ENCODE peak calls at places on chromosome 17, in ten cellular contexts. B is lung; D is SJCRH30; F is epithelial cell of esophagus; H is GM12864; L is ovary; V is uterus; N is naive thymus-derived CD4-positive, alpha-beta T cell; E is skeletal muscle cell; G is kidney epithelial cell. K is an unnamed sample.

GRCh38 chr17:60372790-60373483 is 19.0 kb downstream of the USP32 start:
- DNase-seq in B (no peak), D (no peak), F (peak), H (no peak), L (no peak), V (no peak), N (no peak), E (no peak), G (peak), K (peak)

GRCh38 chr17:10278218-10278617 is 79.8 kb upstream of the GAS7 start:
- DNase-seq in B (no peak), D (no peak), F (no peak), H (no peak), L (no peak), V (no peak), N (no peak), E (no peak), G (no peak), K (no peak)

GRCh38 chr17:78175643-78175981 is 7.2 kb downstream of the SYNGR2 start:
- DNase-seq in B (no peak), D (no peak), F (no peak), H (no peak), L (no peak), V (no peak), N (no peak), E (no peak), G (no peak), K (no peak)

GRCh38 chr17:49573510-49574282 is 2.0 kb upstream of the NXPH3 start:
- DNase-seq in B (no peak), D (no peak), F (no peak), H (no peak), L (no peak), V (no peak), N (no peak), E (no peak), G (no peak), K (no peak)

GRCh38 chr17:73189417-73190099 is 3.3 kb upstream of the COG1 start:
- DNase-seq in B (no peak), D (peak), F (peak), H (no peak), L (no peak), V (no peak), N (no peak), E (no peak), G (peak), K (peak)

GRCh38 chr17:27978689-27979175 is 63.7 kb upstream of the NLK start:
- DNase-seq in B (no peak), D (no peak), F (no peak), H (no peak), L (no peak), V (no peak), N (no peak), E (no peak), G (no peak), K (no peak)

GRCh38 chr17:40680998-40681397 is 16.0 kb upstream of the KRT222 start:
- DNase-seq in B (no peak), D (no peak), F (no peak), H (no peak), L (no peak), V (no peak), N (no peak), E (no peak), G (no peak), K (no peak)

GRCh38 chr17:37050905-37051304 is 102.2 kb downstream of the AATF start:
- DNase-seq in B (no peak), D (no peak), F (peak), H (no peak), L (no peak), V (no peak), N (no peak), E (no peak), G (peak), K (peak)

GRCh38 chr17:79843917-79844815 is 4.9 kb upstream of the CBX4 start:
- DNase-seq in B (no peak), D (peak), F (peak), H (no peak), L (peak), V (no peak), N (no peak), E (no peak), G (no peak), K (peak)

GRCh38 chr17:73759324-73760185 is 115.3 kb upstream of the SDK2 start:
- DNase-seq in B (no peak), D (peak), F (no peak), H (no peak), L (no peak), V (no peak), N (no peak), E (no peak), G (no peak), K (no peak)

GRCh38 chr17:72189781-72190593 is 69.2 kb downstream of the SOX9 start:
- DNase-seq in B (no peak), D (no peak), F (no peak), H (no peak), L (no peak), V (no peak), N (no peak), E (no peak), G (no peak), K (no peak)

GRCh38 chr17:39063681-39064069 is 87.8 kb downstream of the PLXDC1 start:
- DNase-seq in B (no peak), D (no peak), F (no peak), H (no peak), L (no peak), V (no peak), N (no peak), E (no peak), G (no peak), K (no peak)

GRCh38 chr17:70357196-70357595 is 187.9 kb downstream of the KCNJ2 start:
- DNase-seq in B (no peak), D (no peak), F (no peak), H (no peak), L (no peak), V (no peak), N (no peak), E (peak), G (no peak), K (peak)

GRCh38 chr17:73593249-73593965 is 50.8 kb downstream of the SDK2 start:
- DNase-seq in B (no peak), D (no peak), F (no peak), H (no peak), L (no peak), V (no peak), N (peak), E (no peak), G (no peak), K (no peak)

GRCh38 chr17:773467-774319 is 8.4 kb downstream of the GLOD4 start:
- DNase-seq in B (no peak), D (no peak), F (no peak), H (no peak), L (no peak), V (no peak), N (no peak), E (no peak), G (no peak), K (no peak)

GRCh38 chr17:8726477-8726876 is 18.2 kb downstream of the CCDC42 start:
- DNase-seq in B (no peak), D (no peak), F (no peak), H (no peak), L (no peak), V (no peak), N (no peak), E (no peak), G (no peak), K (no peak)

GRCh38 chr17:83053779-83054451 is 25.5 kb upstream of the METRNL start:
- DNase-seq in B (peak), D (no peak), F (no peak), H (no peak), L (peak), V (peak), N (no peak), E (no peak), G (no peak), K (no peak)

GRCh38 chr17:29826045-29826692 is 103.9 kb downstream of the SSH2 start:
- DNase-seq in B (no peak), D (no peak), F (no peak), H (no peak), L (no peak), V (no peak), N (no peak), E (no peak), G (no peak), K (no peak)

GRCh38 chr17:6491071-6491700 is 46.9 kb downstream of the PIMREG start:
- DNase-seq in B (no peak), D (no peak), F (no peak), H (no peak), L (peak), V (no peak), N (no peak), E (no peak), G (no peak), K (no peak)

GRCh38 chr17:34378664-34379101 is 15.7 kb upstream of the CCL1 start:
- DNase-seq in B (no peak), D (no peak), F (no peak), H (peak), L (no peak), V (no peak), N (no peak), E (no peak), G (no peak), K (no peak)

GRCh38 chr17:75088902-75089417 is 1.2 kb downstream of the SLC16A5 start:
- DNase-seq in B (peak), D (no peak), F (peak), H (no peak), L (no peak), V (peak), N (no peak), E (no peak), G (no peak), K (peak)

GRCh38 chr17:75094871-75095399 is 7.2 kb downstream of the SLC16A5 start:
- DNase-seq in B (no peak), D (no peak), F (no peak), H (no peak), L (no peak), V (no peak), N (no peak), E (no peak), G (no peak), K (no peak)

GRCh38 chr17:75090871-75091854 is 3.4 kb downstream of the SLC16A5 start:
- DNase-seq in B (no peak), D (peak), F (no peak), H (no peak), L (peak), V (no peak), N (no peak), E (no peak), G (no peak), K (no peak)

GRCh38 chr17:75093543-75094158 is 5.9 kb downstream of the SLC16A5 start:
- DNase-seq in B (peak), D (no peak), F (no peak), H (no peak), L (no peak), V (no peak), N (no peak), E (no peak), G (no peak), K (no peak)

GRCh38 chr17:75091855-75092327 is 4.1 kb downstream of the SLC16A5 start:
- DNase-seq in B (no peak), D (no peak), F (no peak), H (no peak), L (no peak), V (no peak), N (no peak), E (no peak), G (no peak), K (no peak)
- H3K4me3 ChIP-seq in B (no peak), D (no peak), F (no peak), H (no peak), L (no peak), V (no peak), N (no peak), E (no peak), G (no peak), K (no peak)

DNA sequence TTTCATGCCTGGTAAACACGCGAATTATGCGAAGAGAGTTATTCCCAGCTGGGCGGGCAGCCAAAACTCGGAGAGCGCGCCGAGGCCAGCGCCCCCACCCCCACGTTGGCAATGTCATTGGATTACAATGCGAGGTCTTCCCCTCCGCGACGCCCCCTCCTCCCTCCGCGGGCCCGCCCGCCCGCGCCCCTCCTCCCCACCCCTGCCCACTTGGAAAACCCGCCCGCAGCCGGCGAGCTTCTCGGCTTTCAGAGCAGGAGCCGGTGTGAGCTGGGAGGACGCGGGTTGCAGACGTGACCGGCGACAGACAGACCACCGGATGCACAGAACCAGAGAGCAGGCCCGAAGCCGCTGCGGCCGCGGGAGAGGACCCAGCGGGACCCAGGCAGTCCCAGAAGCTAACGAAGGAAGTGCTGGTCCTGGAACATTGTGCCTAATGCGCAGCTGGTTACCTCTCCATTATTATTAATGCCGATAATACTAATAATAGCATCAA is 4.0 kb downstream of the NOG start:
- DNase-seq in B (no peak), D (peak), F (no peak), H (no peak), L (peak), V (no peak), N (peak), E (no peak), G (no peak), K (no peak)
- H3K4me3 ChIP-seq in B (no peak), D (peak), F (no peak), H (no peak), L (no peak), V (no peak), N (peak), E (peak), G (peak), K (peak)

GRCh38 chr17:3886776-3887175 is 6.1 kb downstream of the CAMKK1 start:
- DNase-seq in B (peak), D (no peak), F (no peak), H (no peak), L (peak), V (no peak), N (no peak), E (no peak), G (no peak), K (no peak)
- H3K4me3 ChIP-seq in B (no peak), D (no peak), F (no peak), H (no peak), L (no peak), V (no peak), N (peak), E (no peak), G (no peak), K (no peak)

GRCh38 chr17:58345500-58345899 is 6.5 kb downstream of the SUPT4H1 start:
- DNase-seq in B (no peak), D (no peak), F (no peak), H (no peak), L (no peak), V (no peak), N (no peak), E (no peak), G (no peak), K (no peak)
- H3K4me3 ChIP-seq in B (no peak), D (no peak), F (no peak), H (peak), L (no peak), V (no peak), N (no peak), E (no peak), G (no peak), K (no peak)